ENCODE peak calls at places on chromosomes 7 and 10, in four cellular contexts. U is thyroid gland, H is transverse colon, S is GM12891. T is an unnamed sample.

GRCh38 chr7:151696738-151697514 is 177.2 kb upstream of the RHEB start:
- DNase-seq in U (peak), H (peak), S (no peak), T (peak)

GRCh38 chr10:102511562-102512274 is 7.9 kb downstream of the SUFU start:
- DNase-seq in U (peak), H (no peak), S (peak), T (no peak)

GRCh38 chr10:124494050-124494807 is 32.6 kb downstream of the LHPP start:
- DNase-seq in U (no peak), H (no peak), S (peak), T (no peak)

GRCh38 chr10:49651039-49651835 is 28.2 kb upstream of the C10orf53 start:
- DNase-seq in U (no peak), H (no peak), S (no peak), T (no peak)

GRCh38 chr10:129866894-129867293 is 97.2 kb downstream of the EBF3 start:
- DNase-seq in U (no peak), H (no peak), S (no peak), T (no peak)

GRCh38 chr7:117750612-117751563 is 122.4 kb downstream of the CTTNBP2 start:
- DNase-seq in U (no peak), H (no peak), S (no peak), T (no peak)

GRCh38 chr10:129472696-129473555 is 5.9 kb downstream of the MGMT start:
- DNase-seq in U (no peak), H (no peak), S (no peak), T (no peak)

GRCh38 chr7:126179916-126180315 is 1072.8 kb downstream of the GRM8 start:
- DNase-seq in U (no peak), H (no peak), S (no peak), T (no peak)

GRCh38 chr7:92485267-92485892 is 7.6 kb upstream of the ERVW-1 start:
- DNase-seq in U (no peak), H (no peak), S (no peak), T (no peak)